ENCODE peak calls at places on chromosomes 1 and 21, in eight cellular contexts. O, M, X, D, T, N, F and V are unnamed samples.

GRCh38 chr1:8423702-8424538 is 106.0 kb downstream of the SLC45A1 start:
- DNase-seq in D (peak; percentile 61), N (no peak), F (peak; percentile 84), O (peak; percentile 59), X (no peak), M (peak; percentile 66), T (peak; percentile 71), V (peak; percentile 54)

GRCh38 chr1:42784946-42785693 is at the start of gene TMEM269:
- DNase-seq in M (no peak), X (no peak), N (no peak), F (no peak), O (peak; percentile 2), T (peak; percentile 5), D (no peak), V (peak; percentile 1)

GRCh38 chr1:118783095-118783758 is 204.9 kb downstream of the TBX15 start:
- DNase-seq in T (no peak), O (no peak), D (no peak), N (no peak), X (no peak), F (no peak), M (no peak), V (no peak)

GRCh38 chr21:25732091-25732760 is 2.5 kb downstream of the ATP5PF start:
- DNase-seq in M (no peak), T (no peak), X (no peak), N (no peak), O (no peak), F (no peak), D (no peak), V (no peak)

GRCh38 chr1:54965624-54966340 is 14.6 kb upstream of the TMEM61 start:
- DNase-seq in O (peak; percentile 81), D (peak; percentile 26), N (no peak), M (peak; percentile 77), F (peak; percentile 48), X (no peak), T (peak; percentile 56), V (peak; percentile 63)

GRCh38 chr1:78619803-78620579 is at the start of gene IFI44L:
- DNase-seq in O (peak; percentile 88), N (no peak), F (no peak), D (peak; percentile 38), X (no peak), M (peak; percentile 86), T (peak; percentile 73), V (peak; percentile 77)

GRCh38 chr1:205582046-205582445 is 49.8 kb downstream of the ELK4 start:
- DNase-seq in O (no peak), F (no peak), M (no peak), D (no peak), T (no peak), N (no peak), X (no peak), V (no peak)

GRCh38 chr1:5522605-5523145 is 469.6 kb downstream of the NPHP4 start:
- DNase-seq in M (no peak), T (no peak), N (no peak), F (no peak), D (no peak), O (no peak), X (peak; percentile 52), V (no peak)

GRCh38 chr1:204976666-204977065 is 66.3 kb upstream of the CNTN2 start:
- DNase-seq in F (no peak), O (no peak), T (no peak), X (no peak), D (no peak), N (no peak), M (no peak), V (no peak)

GRCh38 chr1:218499021-218499691 is 154.0 kb downstream of the TGFB2 start:
- DNase-seq in F (no peak), D (no peak), N (no peak), X (no peak), T (peak; percentile 64), M (no peak), O (peak; percentile 88), V (peak; percentile 78)

GRCh38 chr1:117167402-117167801 is 43.3 kb downstream of the VTCN1 start:
- DNase-seq in T (no peak), X (no peak), N (no peak), O (peak; percentile 11), D (no peak), M (no peak), F (no peak), V (no peak)

GRCh38 chr1:244854865-244855578 is 9.3 kb downstream of the HNRNPU start:
- DNase-seq in X (no peak), T (no peak), D (no peak), M (no peak), F (no peak), N (no peak), O (no peak), V (no peak)

GRCh38 chr1:203590559-203590958 is 36.1 kb upstream of the ATP2B4 start:
- DNase-seq in O (peak; percentile 43), M (no peak), T (no peak), F (no peak), X (no peak), N (no peak), D (peak; percentile 43), V (no peak)

GRCh38 chr1:87404306-87404705 is 75.6 kb downstream of the LMO4 start:
- DNase-seq in T (no peak), N (no peak), F (no peak), O (no peak), M (no peak), X (no peak), D (no peak), V (no peak)

GRCh38 chr1:206658264-206658980 is 23.1 kb downstream of the DYRK3 start:
- DNase-seq in F (peak; percentile 82), O (peak; percentile 28), T (no peak), N (no peak), X (no peak), M (peak; percentile 54), D (no peak), V (no peak)

DNA sequence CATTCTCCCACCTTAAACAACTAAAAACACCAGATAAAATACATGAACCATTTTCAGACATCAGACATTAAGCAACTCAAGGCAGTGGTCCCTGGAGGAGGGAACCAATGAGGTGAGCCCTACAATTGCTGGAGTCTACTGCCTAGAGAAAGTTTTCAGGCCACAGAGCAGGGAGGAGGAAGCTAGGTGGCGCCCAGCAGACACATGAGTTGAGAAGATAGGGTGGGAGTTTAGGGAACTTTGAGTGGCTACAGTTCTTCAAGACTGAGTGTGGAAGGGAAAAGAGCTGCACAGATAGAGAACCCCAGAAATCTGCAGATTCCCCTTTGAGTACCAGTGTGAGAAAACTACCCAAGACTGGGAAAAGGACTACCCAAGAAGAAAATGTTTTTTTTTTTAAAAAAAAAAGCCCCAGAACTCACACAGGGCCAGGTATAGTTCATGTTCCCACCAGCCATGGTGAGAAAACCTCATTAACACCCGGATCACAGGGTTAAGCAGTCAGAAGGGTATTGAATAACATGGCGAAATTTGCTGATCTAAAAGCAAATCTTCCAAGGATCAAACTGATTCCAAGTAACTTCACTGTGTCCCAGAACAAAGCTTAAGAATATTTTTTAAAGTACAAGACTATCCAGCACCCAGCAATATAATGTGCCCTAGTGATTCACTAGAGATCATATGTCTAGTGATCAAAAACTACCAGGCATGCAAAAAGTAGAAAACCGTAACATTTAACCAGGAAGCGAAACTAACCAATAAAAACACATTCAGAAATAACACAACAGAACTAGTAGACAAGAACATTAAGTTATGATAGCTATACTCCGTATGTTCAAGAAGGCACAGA is 12.0 kb downstream of the ALDH9A1 start:
- DNase-seq in M (peak; percentile 35), D (no peak), O (no peak), F (peak; percentile 50), N (no peak), T (no peak), X (no peak), V (no peak)
- TF ChIP-seq CTCF in M (no peak), D (no peak), O (no peak), F (peak; percentile 78), N (no peak), T (peak; percentile 11), X (no peak), V (no peak)

DNA sequence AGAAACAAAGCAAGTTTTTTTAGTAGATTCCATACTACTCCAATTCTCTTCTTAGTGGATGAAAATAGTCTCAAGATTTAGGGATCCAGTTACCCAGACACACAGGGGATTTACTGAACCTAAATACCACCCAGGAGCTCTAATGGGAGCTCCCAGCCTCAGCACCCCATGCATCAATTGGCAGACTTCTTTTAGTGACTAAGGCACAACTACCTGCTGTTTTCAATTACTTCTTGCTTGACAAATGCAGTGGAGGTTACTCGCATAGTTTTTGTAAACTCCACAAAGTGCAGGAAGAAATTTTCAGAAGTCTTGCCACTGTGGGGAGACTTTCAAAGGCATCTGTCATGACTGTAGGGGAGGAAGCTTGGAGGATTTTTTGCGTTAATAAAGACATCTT is 35.5 kb upstream of the MAP10 start:
- DNase-seq in O (no peak), M (no peak), F (no peak), T (no peak), X (no peak), D (no peak), N (no peak), V (no peak)
- H3K4me3 ChIP-seq in O (no peak overlapping the region), M (no peak overlapping the region), F (no peak overlapping the region), T (no peak overlapping the region), X (no peak overlapping the region), D (no peak overlapping the region), N (no peak overlapping the region), V (no peak overlapping the region)

GRCh38 chr1:7234471-7234755 is 449.2 kb downstream of the CAMTA1 start:
- DNase-seq in D (no peak), O (no peak), M (no peak), N (no peak), X (no peak), T (no peak), F (no peak), V (no peak)
- TF ChIP-seq CTCF in D (no peak), O (no peak), M (no peak), N (no peak), X (no peak), T (no peak), F (no peak), V (no peak)

GRCh38 chr1:207851696-207852095 is 59.2 kb downstream of the CD34 start:
- DNase-seq in X (no peak), M (no peak), F (no peak), D (no peak), N (no peak), O (no peak), T (no peak), V (no peak)

GRCh38 chr1:207850621-207851407 is 60.1 kb downstream of the CD34 start:
- DNase-seq in T (no peak), X (no peak), M (no peak), O (no peak), F (no peak), N (no peak), D (no peak), V (no peak)

GRCh38 chr1:207854001-207854400 is 56.9 kb downstream of the CD34 start:
- DNase-seq in O (no peak), T (no peak), D (no peak), X (no peak), F (no peak), M (no peak), N (no peak), V (no peak)

GRCh38 chr1:207852576-207853371 is 58.2 kb downstream of the CD34 start:
- DNase-seq in N (no peak), O (no peak), X (no peak), F (no peak), T (no peak), D (no peak), M (no peak), V (no peak)

DNA sequence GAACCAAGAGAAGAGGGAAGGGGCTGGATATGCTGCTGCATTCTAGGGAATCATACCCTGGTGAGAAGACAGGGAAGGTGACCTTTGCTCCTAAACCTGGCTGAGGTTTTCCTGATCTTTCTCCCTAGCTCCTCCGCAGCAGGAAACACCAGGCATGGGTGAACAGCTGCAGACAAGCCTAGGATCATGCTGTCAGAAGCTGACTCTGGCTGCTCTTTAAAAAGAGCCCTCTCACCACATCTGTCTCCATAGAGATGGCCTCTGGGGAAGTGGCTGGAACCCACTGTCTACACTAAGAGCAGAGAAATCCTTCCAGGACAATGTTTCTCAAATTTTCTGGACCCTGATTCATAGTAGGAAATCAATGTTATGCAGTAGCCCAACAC is 57.6 kb downstream of the CD34 start:
- DNase-seq in D (no peak), X (no peak), N (no peak), F (no peak), T (peak; percentile 31), M (no peak), O (peak; percentile 39), V (no peak)
- H3K4me3 ChIP-seq in D (no peak overlapping the region), X (no peak overlapping the region), N (no peak overlapping the region), F (no peak overlapping the region), T (no peak overlapping the region), M (no peak overlapping the region), O (no peak overlapping the region), V (no peak overlapping the region)